ENCODE peak calls at places on chromosomes 13 and 19, in five cellular contexts. U, K, V, Q and F are unnamed samples.
A peak's percentile ranks its signal among the peaks of the same experiment; 100 is the strongest.

GRCh38 chr13:89458456-89458855 is 1787.3 kb downstream of the SLITRK5 start:
- DNase-seq in Q (no peak), V (no peak), K (no peak), U (no peak), F (no peak)

GRCh38 chr19:31254611-31255010 is 94.6 kb downstream of the TSHZ3 start:
- DNase-seq in V (no peak), U (no peak), Q (no peak), K (no peak), F (no peak)

GRCh38 chr13:40148103-40148502 is 492.6 kb downstream of the COG6 start:
- DNase-seq in K (no peak), U (no peak), Q (no peak), V (no peak), F (no peak)

GRCh38 chr13:93265800-93266199 is 39.2 kb downstream of the GPC6 start:
- DNase-seq in V (no peak), U (no peak), Q (no peak), K (no peak), F (no peak)

GRCh38 chr19:38021356-38021755 is 114.3 kb downstream of the SIPA1L3 start:
- DNase-seq in K (no peak), V (no peak), U (no peak), Q (no peak), F (no peak)

GRCh38 chr19:50518091-50519005 is 4.6 kb upstream of the ASPDH start:
- DNase-seq in K (peak; percentile 74), Q (no peak), V (no peak), U (no peak), F (no peak)

GRCh38 chr13:28531195-28531955 is 36.4 kb upstream of the FLT1 start:
- DNase-seq in V (peak; percentile 44), U (peak; percentile 79), Q (peak; percentile 8), K (peak; percentile 89), F (no peak)

GRCh38 chr19:366951-367350 is 22.4 kb upstream of the MIER2 start:
- DNase-seq in U (no peak), K (no peak), Q (no peak), V (no peak), F (no peak)

GRCh38 chr13:56189978-56190377 is 950.7 kb upstream of the PRR20A start:
- DNase-seq in K (no peak), Q (no peak), U (no peak), V (no peak), F (no peak)

GRCh38 chr13:97317933-97318332 is 95.8 kb downstream of the MBNL2 start:
- DNase-seq in V (no peak), K (no peak), Q (no peak), U (no peak), F (no peak)

GRCh38 chr13:114319441-114319871 is 5.2 kb downstream of the CHAMP1 start:
- DNase-seq in U (no peak), Q (peak; percentile 66), K (no peak), V (no peak), F (no peak)

GRCh38 chr13:59746291-59746962 is 417.3 kb downstream of the DIAPH3 start:
- DNase-seq in Q (peak; percentile 2), K (no peak), V (no peak), U (no peak), F (no peak)

GRCh38 chr19:17796013-17796837 is 1.3 kb downstream of the B3GNT3 start:
- DNase-seq in U (peak; percentile 1), K (no peak), V (peak; percentile 78), Q (peak; percentile 91), F (no peak)
- H3K4me2 ChIP-seq in U (no peak overlapping the region), K (peak overlapping the region; percentile 93), V (peak overlapping the region; percentile 77), Q (peak overlapping the region; percentile 90), F (no peak overlapping the region)

DNA sequence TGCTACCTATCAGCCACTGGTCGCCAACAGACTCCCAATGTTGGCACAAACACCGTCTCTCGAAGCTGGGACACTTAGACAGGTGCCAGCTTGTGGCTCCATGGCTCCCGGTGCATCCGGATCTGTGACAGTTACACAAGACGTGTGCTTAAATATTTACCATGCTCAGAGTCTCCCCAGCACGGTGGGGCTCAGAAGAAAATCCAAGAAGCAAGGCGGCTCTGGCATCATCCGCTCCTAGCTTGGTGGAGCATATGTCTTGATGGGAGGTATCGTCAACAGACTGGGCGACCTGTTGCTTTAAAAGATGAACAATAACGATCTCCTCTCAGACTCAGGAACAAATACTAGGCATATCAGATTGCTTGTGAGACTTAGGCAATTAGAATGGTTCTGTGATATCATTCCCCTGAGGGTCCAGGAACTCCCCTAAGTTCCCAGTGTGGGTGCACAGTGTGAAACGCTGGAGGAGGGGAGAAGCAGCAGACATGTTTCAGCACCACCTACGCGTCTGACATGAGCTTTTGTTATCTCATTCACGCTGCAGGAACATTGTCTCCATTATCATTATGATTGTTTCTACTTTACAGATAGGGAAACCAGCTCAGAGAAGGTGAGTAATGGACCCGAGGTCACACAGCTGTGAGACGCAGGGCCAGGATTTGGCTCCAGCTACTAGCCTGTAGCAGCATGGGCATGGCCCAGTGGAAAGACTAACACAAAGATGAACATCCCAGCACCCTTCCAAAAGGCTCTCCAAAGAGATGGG is 61.7 kb downstream of the ALOX5AP start:
- DNase-seq in V (no peak), Q (peak; percentile 3), K (no peak), U (no peak), F (no peak)
- H3K4me3 ChIP-seq in V (no peak overlapping the region), Q (peak overlapping the region; percentile 53), K (no peak overlapping the region), U (no peak overlapping the region), F (no peak overlapping the region)

GRCh38 chr19:19139876-19140229 is 1.6 kb upstream of the TMEM161A start:
- DNase-seq in U (no peak), K (no peak), Q (no peak), V (no peak), F (no peak)
- TF ChIP-seq CTCF in U (no peak), K (no peak), Q (no peak), V (no peak), F (no peak)

DNA sequence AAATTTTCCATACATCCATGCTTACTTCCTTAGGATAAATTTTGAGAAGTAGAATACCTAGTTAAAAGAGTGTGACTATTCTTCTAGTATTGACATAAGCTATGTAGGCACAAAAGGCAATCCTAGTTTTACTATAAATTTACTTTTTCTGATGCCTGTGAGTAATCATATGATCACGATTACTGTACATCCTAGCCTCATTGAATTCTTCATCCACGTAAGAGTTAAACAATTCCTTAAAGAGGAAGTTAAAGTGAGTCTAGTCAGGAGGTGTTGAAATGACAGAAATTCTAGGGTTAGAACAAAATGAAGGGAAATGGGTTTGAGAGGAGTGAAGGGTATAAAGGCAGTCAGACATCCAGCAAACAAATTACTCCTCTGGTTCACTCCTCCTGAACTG is at the start of gene ACOD1:
- DNase-seq in U (no peak), K (no peak), V (no peak), Q (peak; percentile 64), F (no peak)
- H3K4me2 ChIP-seq in U (no peak within 1 kb of the TSS), K (no peak within 1 kb of the TSS), V (no peak within 1 kb of the TSS), Q (peak within 1 kb of the TSS; percentile 4), F (no peak within 1 kb of the TSS)

GRCh38 chr19:17404621-17405249 is 695 bp downstream of the BST2 start:
- DNase-seq in Q (no peak), U (no peak), K (no peak), V (no peak), F (no peak)
- H3K4me3 ChIP-seq in Q (no peak overlapping the region), U (peak overlapping the region; percentile 61), K (peak overlapping the region; percentile 62), V (no peak overlapping the region), F (peak overlapping the region; percentile 90)

DNA sequence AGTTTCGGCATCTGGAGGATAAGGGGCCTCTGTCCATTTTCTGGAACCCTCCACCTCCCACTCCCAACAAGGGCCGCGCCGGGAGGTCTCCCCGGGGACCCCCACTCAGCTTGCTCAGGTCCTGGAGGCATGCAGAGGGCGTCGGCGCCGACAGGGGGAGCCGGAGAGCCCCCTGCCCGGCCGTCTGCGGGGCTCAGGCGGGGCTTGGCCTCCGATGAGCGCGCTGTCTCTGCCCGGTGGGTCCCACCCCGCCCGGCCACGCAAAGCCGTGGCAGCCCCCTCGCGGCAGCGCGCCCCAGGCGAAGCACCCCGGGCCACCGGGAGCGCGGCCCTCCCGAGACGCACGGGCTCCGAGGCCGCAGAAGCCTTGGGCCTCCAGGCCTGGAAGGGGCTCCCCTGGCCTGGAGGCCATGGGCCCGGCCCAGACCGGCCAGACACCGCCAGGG is 149.7 kb upstream of the ZNF536 start:
- DNase-seq in K (peak; percentile 57), U (peak; percentile 75), Q (no peak), V (peak; percentile 43), F (no peak)
- TF ChIP-seq CTCF in K (peak; percentile 60), U (peak; percentile 81), Q (peak; percentile 41), V (peak; percentile 54), F (peak; percentile 70)

GRCh38 chr13:101917833-101918755 is 465.6 kb downstream of the ITGBL1 start:
- DNase-seq in Q (no peak), U (peak; percentile 40), K (peak; percentile 67), V (no peak), F (no peak)
- H3K4me2 ChIP-seq in Q (no peak overlapping the region), U (peak overlapping the region; percentile 96), K (peak overlapping the region; percentile 95), V (no peak overlapping the region), F (no peak overlapping the region)

GRCh38 chr19:17829855-17830566 is 8.7 kb upstream of the INSL3 start:
- DNase-seq in U (peak; percentile 89), V (peak; percentile 72), Q (peak; percentile 84), K (peak; percentile 94), F (no peak)
- H3K4me3 ChIP-seq in U (peak overlapping the region; percentile 49), V (no peak overlapping the region), Q (peak overlapping the region; percentile 70), K (peak overlapping the region; percentile 90), F (no peak overlapping the region)